ENCODE peak calls at places on chromosomes 3 and 15, in seven cellular contexts. One of them, this sample, is unnamed.

GRCh38 chr3:166283856-166284255 is 446.6 kb upstream of the BCHE start:
- DNase-seq in endothelial cell of umbilical vein: peak
- DNase-seq in EL: no peak
- DNase-seq in stomach: no peak
- DNase-seq in Peyer's patch: no peak
- DNase-seq in cardiac fibroblast: peak
- DNase-seq in substantia nigra: no peak
- DNase-seq in this sample: no peak

GRCh38 chr3:9473496-9473895 is 76.1 kb downstream of the SETD5 start:
- DNase-seq in endothelial cell of umbilical vein: no peak
- DNase-seq in EL: no peak
- DNase-seq in stomach: no peak
- DNase-seq in Peyer's patch: no peak
- DNase-seq in cardiac fibroblast: no peak
- DNase-seq in substantia nigra: no peak
- DNase-seq in this sample: no peak

GRCh38 chr15:66619152-66619903 is 53.5 kb upstream of the LCTL start:
- DNase-seq in endothelial cell of umbilical vein: peak
- DNase-seq in EL: peak
- DNase-seq in stomach: peak
- DNase-seq in Peyer's patch: peak
- DNase-seq in cardiac fibroblast: peak
- DNase-seq in substantia nigra: no peak
- DNase-seq in this sample: peak

GRCh38 chr15:32671339-32672325 is 30.1 kb downstream of the SCG5 start:
- DNase-seq in endothelial cell of umbilical vein: no peak
- DNase-seq in EL: no peak
- DNase-seq in stomach: no peak
- DNase-seq in Peyer's patch: no peak
- DNase-seq in cardiac fibroblast: no peak
- DNase-seq in substantia nigra: peak
- DNase-seq in this sample: no peak

GRCh38 chr3:29618395-29619291 is 337.8 kb downstream of the RBMS3 start:
- DNase-seq in endothelial cell of umbilical vein: peak
- DNase-seq in EL: no peak
- DNase-seq in stomach: no peak
- DNase-seq in Peyer's patch: no peak
- DNase-seq in cardiac fibroblast: peak
- DNase-seq in substantia nigra: no peak
- DNase-seq in this sample: no peak

GRCh38 chr3:22392859-22393258 is 641.8 kb upstream of the ZNF385D start:
- DNase-seq in endothelial cell of umbilical vein: no peak
- DNase-seq in EL: no peak
- DNase-seq in stomach: no peak
- DNase-seq in Peyer's patch: no peak
- DNase-seq in cardiac fibroblast: no peak
- DNase-seq in substantia nigra: no peak
- DNase-seq in this sample: no peak

GRCh38 chr15:81189583-81190283 is 6.9 kb upstream of the IL16 start:
- DNase-seq in endothelial cell of umbilical vein: no peak
- DNase-seq in EL: peak
- DNase-seq in stomach: peak
- DNase-seq in Peyer's patch: no peak
- DNase-seq in cardiac fibroblast: peak
- DNase-seq in substantia nigra: no peak
- DNase-seq in this sample: no peak

GRCh38 chr15:53457479-53457878 is 302.0 kb downstream of the WDR72 start:
- DNase-seq in endothelial cell of umbilical vein: no peak
- DNase-seq in EL: no peak
- DNase-seq in stomach: no peak
- DNase-seq in Peyer's patch: no peak
- DNase-seq in cardiac fibroblast: no peak
- DNase-seq in substantia nigra: no peak
- DNase-seq in this sample: no peak

GRCh38 chr3:182725372-182726251 is 67.7 kb upstream of the ATP11B start:
- DNase-seq in endothelial cell of umbilical vein: no peak
- DNase-seq in EL: peak
- DNase-seq in stomach: peak
- DNase-seq in Peyer's patch: no peak
- DNase-seq in cardiac fibroblast: peak
- DNase-seq in substantia nigra: no peak
- DNase-seq in this sample: no peak

GRCh38 chr3:185362850-185363661 is at the start of gene MAP3K13:
- DNase-seq in endothelial cell of umbilical vein: peak
- DNase-seq in EL: peak
- DNase-seq in stomach: peak
- DNase-seq in Peyer's patch: peak
- DNase-seq in cardiac fibroblast: peak
- DNase-seq in substantia nigra: peak
- DNase-seq in this sample: peak

GRCh38 chr3:55819005-55819404 is 331.9 kb upstream of the WNT5A start:
- DNase-seq in endothelial cell of umbilical vein: no peak
- DNase-seq in EL: no peak
- DNase-seq in stomach: no peak
- DNase-seq in Peyer's patch: no peak
- DNase-seq in cardiac fibroblast: no peak
- DNase-seq in substantia nigra: no peak
- DNase-seq in this sample: no peak

GRCh38 chr15:90031231-90031791 is 30.2 kb downstream of the ZNF710 start:
- DNase-seq in endothelial cell of umbilical vein: no peak
- DNase-seq in EL: peak
- DNase-seq in stomach: no peak
- DNase-seq in Peyer's patch: peak
- DNase-seq in cardiac fibroblast: peak
- DNase-seq in substantia nigra: no peak
- DNase-seq in this sample: peak

GRCh38 chr3:23761440-23761896 is 44.3 kb upstream of the UBE2E1 start:
- DNase-seq in endothelial cell of umbilical vein: peak
- DNase-seq in EL: peak
- DNase-seq in stomach: no peak
- DNase-seq in Peyer's patch: no peak
- DNase-seq in cardiac fibroblast: peak
- DNase-seq in substantia nigra: no peak
- DNase-seq in this sample: no peak

GRCh38 chr3:111737712-111738097 is 121.4 kb upstream of the PHLDB2 start:
- DNase-seq in endothelial cell of umbilical vein: no peak
- DNase-seq in EL: peak
- DNase-seq in stomach: peak
- DNase-seq in Peyer's patch: no peak
- DNase-seq in cardiac fibroblast: peak
- DNase-seq in substantia nigra: no peak
- DNase-seq in this sample: no peak

GRCh38 chr15:73838795-73839565 is 34.4 kb upstream of the TBC1D21 start:
- DNase-seq in endothelial cell of umbilical vein: no peak
- DNase-seq in EL: peak
- DNase-seq in stomach: peak
- DNase-seq in Peyer's patch: peak
- DNase-seq in cardiac fibroblast: peak
- DNase-seq in substantia nigra: peak
- DNase-seq in this sample: no peak

GRCh38 chr3:31980530-31981205 is 394 bp downstream of the OSBPL10 start:
- DNase-seq in endothelial cell of umbilical vein: peak
- DNase-seq in EL: peak
- DNase-seq in stomach: peak
- DNase-seq in Peyer's patch: peak
- DNase-seq in cardiac fibroblast: peak
- DNase-seq in substantia nigra: no peak
- DNase-seq in this sample: peak

GRCh38 chr15:57914350-57915055 is 151.0 kb downstream of the ALDH1A2 start:
- DNase-seq in endothelial cell of umbilical vein: peak
- DNase-seq in EL: no peak
- DNase-seq in stomach: no peak
- DNase-seq in Peyer's patch: no peak
- DNase-seq in cardiac fibroblast: no peak
- DNase-seq in substantia nigra: no peak
- DNase-seq in this sample: no peak

GRCh38 chr3:49719214-49719884 is at the start of gene AMIGO3:
- DNase-seq in endothelial cell of umbilical vein: peak
- DNase-seq in EL: peak
- DNase-seq in stomach: peak
- DNase-seq in Peyer's patch: peak
- DNase-seq in cardiac fibroblast: peak
- DNase-seq in substantia nigra: peak
- DNase-seq in this sample: peak

GRCh38 chr3:176953106-176954080 is 243.9 kb downstream of the TBL1XR1 start:
- DNase-seq in endothelial cell of umbilical vein: no peak
- DNase-seq in EL: peak
- DNase-seq in stomach: no peak
- DNase-seq in Peyer's patch: no peak
- DNase-seq in cardiac fibroblast: peak
- DNase-seq in substantia nigra: no peak
- DNase-seq in this sample: no peak

GRCh38 chr3:117719316-117719926 is 1009.8 kb downstream of the TUSC7 start:
- DNase-seq in endothelial cell of umbilical vein: peak
- DNase-seq in EL: peak
- DNase-seq in stomach: no peak
- DNase-seq in Peyer's patch: no peak
- DNase-seq in cardiac fibroblast: peak
- DNase-seq in substantia nigra: no peak
- DNase-seq in this sample: no peak

GRCh38 chr3:67349551-67350174 is 304.7 kb downstream of the SUCLG2 start:
- DNase-seq in endothelial cell of umbilical vein: no peak
- DNase-seq in EL: peak
- DNase-seq in stomach: no peak
- DNase-seq in Peyer's patch: no peak
- DNase-seq in cardiac fibroblast: no peak
- DNase-seq in substantia nigra: no peak
- DNase-seq in this sample: no peak

GRCh38 chr3:23668430-23668904 is 137.3 kb upstream of the UBE2E1 start:
- DNase-seq in endothelial cell of umbilical vein: peak
- DNase-seq in EL: peak
- DNase-seq in stomach: no peak
- DNase-seq in Peyer's patch: no peak
- DNase-seq in cardiac fibroblast: peak
- DNase-seq in substantia nigra: no peak
- DNase-seq in this sample: no peak

GRCh38 chr3:42277676-42278075 is 11.7 kb upstream of the CCK start:
- DNase-seq in endothelial cell of umbilical vein: no peak
- DNase-seq in EL: no peak
- DNase-seq in stomach: no peak
- DNase-seq in Peyer's patch: no peak
- DNase-seq in cardiac fibroblast: no peak
- DNase-seq in substantia nigra: no peak
- DNase-seq in this sample: no peak

GRCh38 chr3:79846148-79846933 is 78.5 kb upstream of the ROBO1 start:
- DNase-seq in endothelial cell of umbilical vein: no peak
- DNase-seq in EL: no peak
- DNase-seq in stomach: no peak
- DNase-seq in Peyer's patch: no peak
- DNase-seq in cardiac fibroblast: no peak
- DNase-seq in substantia nigra: no peak
- DNase-seq in this sample: no peak

GRCh38 chr15:88982304-88982945 is 69.2 kb upstream of the MFGE8 start:
- DNase-seq in endothelial cell of umbilical vein: no peak
- DNase-seq in EL: peak
- DNase-seq in stomach: no peak
- DNase-seq in Peyer's patch: no peak
- DNase-seq in cardiac fibroblast: peak
- DNase-seq in substantia nigra: no peak
- DNase-seq in this sample: no peak

GRCh38 chr3:175932586-175932985 is 1073.5 kb downstream of the NAALADL2 start:
- DNase-seq in endothelial cell of umbilical vein: no peak
- DNase-seq in EL: peak
- DNase-seq in stomach: no peak
- DNase-seq in Peyer's patch: no peak
- DNase-seq in cardiac fibroblast: peak
- DNase-seq in substantia nigra: no peak
- DNase-seq in this sample: no peak

GRCh38 chr3:122356402-122356801 is 26.6 kb downstream of the MIX23 start:
- DNase-seq in endothelial cell of umbilical vein: no peak
- DNase-seq in EL: peak
- DNase-seq in stomach: peak
- DNase-seq in Peyer's patch: no peak
- DNase-seq in cardiac fibroblast: peak
- DNase-seq in substantia nigra: no peak
- DNase-seq in this sample: peak

GRCh38 chr3:61730058-61730457 is 168.7 kb downstream of the PTPRG start:
- DNase-seq in endothelial cell of umbilical vein: no peak
- DNase-seq in EL: no peak
- DNase-seq in stomach: no peak
- DNase-seq in Peyer's patch: no peak
- DNase-seq in cardiac fibroblast: no peak
- DNase-seq in substantia nigra: no peak
- DNase-seq in this sample: no peak

GRCh38 chr3:105527538-105527937 is 160.8 kb downstream of the ALCAM start:
- DNase-seq in endothelial cell of umbilical vein: no peak
- DNase-seq in EL: no peak
- DNase-seq in stomach: no peak
- DNase-seq in Peyer's patch: no peak
- DNase-seq in cardiac fibroblast: no peak
- DNase-seq in substantia nigra: no peak
- DNase-seq in this sample: no peak

GRCh38 chr3:112109313-112109712 is 23.1 kb downstream of the C3orf52 start:
- DNase-seq in endothelial cell of umbilical vein: no peak
- DNase-seq in EL: no peak
- DNase-seq in stomach: no peak
- DNase-seq in Peyer's patch: no peak
- DNase-seq in cardiac fibroblast: no peak
- DNase-seq in substantia nigra: no peak
- DNase-seq in this sample: no peak

GRCh38 chr15:55151621-55152020 is 45.1 kb downstream of the RSL24D1 start:
- DNase-seq in endothelial cell of umbilical vein: no peak
- DNase-seq in EL: no peak
- DNase-seq in stomach: no peak
- DNase-seq in Peyer's patch: no peak
- DNase-seq in cardiac fibroblast: no peak
- DNase-seq in substantia nigra: no peak
- DNase-seq in this sample: no peak

GRCh38 chr3:119301001-119301400 is 6.8 kb downstream of the ARHGAP31 start:
- DNase-seq in endothelial cell of umbilical vein: no peak
- DNase-seq in EL: no peak
- DNase-seq in stomach: no peak
- DNase-seq in Peyer's patch: no peak
- DNase-seq in cardiac fibroblast: no peak
- DNase-seq in substantia nigra: no peak
- DNase-seq in this sample: no peak

GRCh38 chr15:95284933-95285401 is 1045.5 kb upstream of the NR2F2 start:
- DNase-seq in endothelial cell of umbilical vein: peak
- DNase-seq in EL: peak
- DNase-seq in stomach: no peak
- DNase-seq in Peyer's patch: no peak
- DNase-seq in cardiac fibroblast: peak
- DNase-seq in substantia nigra: no peak
- DNase-seq in this sample: peak

GRCh38 chr3:54888873-54889272 is 39.0 kb downstream of the LRTM1 start:
- DNase-seq in endothelial cell of umbilical vein: no peak
- DNase-seq in EL: no peak
- DNase-seq in stomach: no peak
- DNase-seq in Peyer's patch: no peak
- DNase-seq in cardiac fibroblast: peak
- DNase-seq in substantia nigra: no peak
- DNase-seq in this sample: no peak

GRCh38 chr3:124659175-124659574 is 71.1 kb upstream of the UMPS start:
- DNase-seq in endothelial cell of umbilical vein: no peak
- DNase-seq in EL: no peak
- DNase-seq in stomach: no peak
- DNase-seq in Peyer's patch: no peak
- DNase-seq in cardiac fibroblast: no peak
- DNase-seq in substantia nigra: no peak
- DNase-seq in this sample: no peak

GRCh38 chr3:99236576-99236975 is 335.1 kb upstream of the DCBLD2 start:
- DNase-seq in endothelial cell of umbilical vein: no peak
- DNase-seq in EL: peak
- DNase-seq in stomach: no peak
- DNase-seq in Peyer's patch: no peak
- DNase-seq in cardiac fibroblast: no peak
- DNase-seq in substantia nigra: no peak
- DNase-seq in this sample: no peak

GRCh38 chr3:31453430-31453829 is 79.3 kb upstream of the STT3B start:
- DNase-seq in endothelial cell of umbilical vein: no peak
- DNase-seq in EL: no peak
- DNase-seq in stomach: no peak
- DNase-seq in Peyer's patch: no peak
- DNase-seq in cardiac fibroblast: no peak
- DNase-seq in substantia nigra: no peak
- DNase-seq in this sample: no peak

GRCh38 chr3:192879346-192880031 is 38.2 kb downstream of the MB21D2 start:
- DNase-seq in endothelial cell of umbilical vein: peak
- DNase-seq in EL: peak
- DNase-seq in stomach: no peak
- DNase-seq in Peyer's patch: no peak
- DNase-seq in cardiac fibroblast: peak
- DNase-seq in substantia nigra: no peak
- DNase-seq in this sample: no peak